ENCODE peak calls at places on chromosomes 4 and X, in eight cellular contexts. B, J, Y, G, Z, L, E and Q are unnamed samples.

GRCh38 chrX:107448625-107449468 is 605 bp upstream of the FRMPD3 start:
- DNase-seq in B (no peak), J (peak), Y (peak), G (no peak), Z (no peak), L (no peak), E (no peak), Q (no peak)

GRCh38 chrX:70042399-70043371 is 7.1 kb downstream of the AWAT2 start:
- DNase-seq in B (no peak), J (peak), Y (peak), G (no peak), Z (no peak), L (peak), E (no peak), Q (no peak)

GRCh38 chrX:51851507-51852085 is 41.8 kb upstream of the MAGED1 start:
- DNase-seq in B (no peak), J (no peak), Y (no peak), G (no peak), Z (no peak), L (no peak), E (no peak), Q (no peak)

GRCh38 chr4:19739101-19739651 is 512.5 kb upstream of the SLIT2 start:
- DNase-seq in B (no peak), J (no peak), Y (peak), G (peak), Z (no peak), L (peak), E (peak), Q (no peak)

GRCh38 chr4:39792529-39792928 is 94.6 kb downstream of the UBE2K start:
- DNase-seq in B (no peak), J (no peak), Y (no peak), G (no peak), Z (no peak), L (no peak), E (no peak), Q (no peak)

GRCh38 chr4:104941661-104942062 is 205.0 kb upstream of the TET2 start:
- DNase-seq in B (no peak), J (no peak), Y (no peak), G (no peak), Z (no peak), L (no peak), E (no peak), Q (no peak)

GRCh38 chrX:121245763-121246162 is 198.4 kb downstream of the GLUD2 start:
- DNase-seq in B (no peak), J (no peak), Y (no peak), G (no peak), Z (no peak), L (no peak), E (no peak), Q (no peak)

GRCh38 chrX:16628954-16629595 is 20.9 kb upstream of the S100G start:
- DNase-seq in B (no peak), J (no peak), Y (no peak), G (no peak), Z (no peak), L (no peak), E (no peak), Q (no peak)

GRCh38 chr4:88445252-88445651 is 11.7 kb upstream of the HERC5 start:
- DNase-seq in B (no peak), J (no peak), Y (no peak), G (no peak), Z (no peak), L (no peak), E (no peak), Q (no peak)

GRCh38 chr4:163331629-163332360 is 601 bp downstream of the NPY1R start:
- DNase-seq in B (no peak), J (peak), Y (peak), G (no peak), Z (no peak), L (peak), E (peak), Q (peak)

GRCh38 chrX:123085311-123085940 is 98.7 kb upstream of the GRIA3 start:
- DNase-seq in B (no peak), J (no peak), Y (no peak), G (peak), Z (no peak), L (no peak), E (no peak), Q (no peak)

GRCh38 chr4:41258783-41259182 is 2.1 kb downstream of the UCHL1 start:
- DNase-seq in B (no peak), J (peak), Y (peak), G (peak), Z (no peak), L (peak), E (peak), Q (peak)

GRCh38 chr4:5012477-5012876 is 6.8 kb downstream of the CYTL1 start:
- DNase-seq in B (no peak), J (no peak), Y (no peak), G (no peak), Z (no peak), L (no peak), E (no peak), Q (no peak)

GRCh38 chr4:4948370-4948769 is 70.9 kb downstream of the CYTL1 start:
- DNase-seq in B (no peak), J (no peak), Y (no peak), G (no peak), Z (no peak), L (no peak), E (no peak), Q (no peak)

GRCh38 chr4:170137466-170137865 is 47.7 kb upstream of the AADAT start:
- DNase-seq in B (no peak), J (no peak), Y (no peak), G (no peak), Z (no peak), L (no peak), E (no peak), Q (no peak)

GRCh38 chr4:167587361-167587760 is 353.1 kb upstream of the SPOCK3 start:
- DNase-seq in B (no peak), J (no peak), Y (no peak), G (no peak), Z (no peak), L (no peak), E (no peak), Q (no peak)

GRCh38 chrX:43805579-43805978 is 76.7 kb downstream of the MAOB start:
- DNase-seq in B (no peak), J (no peak), Y (peak), G (no peak), Z (no peak), L (peak), E (peak), Q (peak)

GRCh38 chrX:65035451-65035779 is 59.2 kb upstream of the ZC4H2 start:
- DNase-seq in B (no peak), J (peak), Y (peak), G (no peak), Z (no peak), L (peak), E (peak), Q (no peak)

GRCh38 chr4:121428721-121429120 is 47.9 kb upstream of the QRFPR start:
- DNase-seq in B (no peak), J (no peak), Y (peak), G (no peak), Z (no peak), L (peak), E (peak), Q (no peak)

GRCh38 chr4:157075811-157076577 is at the start of gene GLRB:
- DNase-seq in B (no peak), J (peak), Y (peak), G (peak), Z (no peak), L (no peak), E (peak), Q (peak)
- H3K4me3 ChIP-seq in B (peak), J (peak), Y (peak), G (peak), Z (peak), L (peak), E (peak), Q (no peak)

GRCh38 chrX:129984196-129984962 is 1.9 kb downstream of the BCORL1 start:
- DNase-seq in B (no peak), J (peak), Y (peak), G (peak), Z (no peak), L (no peak), E (no peak), Q (peak)
- H3K4me3 ChIP-seq in B (no peak), J (no peak), Y (peak), G (no peak), Z (no peak), L (peak), E (peak), Q (no peak)

DNA sequence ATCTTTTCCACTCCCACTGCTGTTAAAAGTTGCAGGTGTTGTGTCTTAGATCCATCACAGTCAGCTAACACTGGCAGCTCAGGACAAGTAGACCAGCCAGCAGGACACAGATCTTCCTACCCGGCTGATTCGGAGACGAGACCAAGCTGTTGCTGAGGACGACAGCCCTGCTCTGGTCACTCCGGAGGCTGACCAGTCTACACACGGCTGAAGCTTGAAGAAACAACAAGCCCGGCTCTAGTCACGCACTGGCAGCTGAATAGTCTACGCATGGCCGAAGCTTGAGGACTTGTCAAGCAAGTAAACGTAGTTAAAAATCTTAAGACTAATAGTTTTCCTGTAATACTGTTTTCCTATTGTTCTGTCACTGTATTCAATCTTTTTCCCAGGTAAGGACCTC is 1.8 kb downstream of the ACOX3 start:
- DNase-seq in B (no peak), J (no peak), Y (no peak), G (no peak), Z (no peak), L (no peak), E (peak), Q (no peak)
- H3K4me3 ChIP-seq in B (no peak), J (no peak), Y (no peak), G (no peak), Z (no peak), L (no peak), E (peak), Q (no peak)

GRCh38 chrX:131783555-131784338 is 239.4 kb upstream of the STK26 start:
- DNase-seq in B (no peak), J (no peak), Y (no peak), G (no peak), Z (no peak), L (peak), E (no peak), Q (no peak)
- H3K4me3 ChIP-seq in B (no peak), J (no peak), Y (no peak), G (no peak), Z (peak), L (no peak), E (no peak), Q (no peak)

DNA sequence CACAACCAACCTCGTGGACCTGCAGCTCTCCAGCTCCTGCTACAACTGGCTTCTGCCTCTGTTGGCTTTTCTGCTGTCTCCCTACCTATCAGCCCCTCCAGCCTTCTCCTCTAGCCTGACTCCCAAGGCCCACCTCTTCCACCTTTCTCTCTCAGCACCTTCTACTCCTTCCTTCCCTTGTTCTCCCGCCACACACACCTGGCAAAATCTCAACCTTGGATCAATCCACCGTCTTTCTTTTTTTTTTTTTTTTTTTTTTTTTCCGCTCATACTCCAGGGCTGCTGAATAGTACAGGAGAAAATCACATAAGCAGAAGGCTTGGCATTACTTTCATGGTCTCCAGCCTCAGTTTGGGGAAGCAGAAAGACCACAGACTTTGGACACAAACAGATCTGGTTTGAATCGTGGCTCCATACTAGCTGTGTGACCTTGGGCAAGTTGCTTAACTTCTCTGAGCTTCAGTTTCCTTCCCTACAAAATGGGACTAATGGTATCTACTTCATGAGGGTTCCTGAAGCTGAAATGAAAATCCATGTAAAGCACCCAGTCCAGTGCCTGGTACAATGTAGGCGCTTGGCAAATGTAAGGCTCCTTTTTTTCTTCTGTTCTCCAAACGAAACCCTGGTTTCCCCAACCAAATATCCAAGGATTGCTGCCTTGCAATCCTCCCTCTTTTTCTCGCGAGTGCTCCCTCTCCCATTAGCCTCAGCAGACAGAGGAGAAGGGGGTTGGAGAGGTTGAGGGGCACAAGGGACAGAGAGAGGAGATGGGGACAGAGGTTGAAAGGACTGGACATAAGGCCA is 1.7 kb downstream of the FGD1 start:
- DNase-seq in B (no peak), J (no peak), Y (peak), G (peak), Z (no peak), L (no peak), E (peak), Q (no peak)
- H3K4me3 ChIP-seq in B (peak), J (peak), Y (peak), G (peak), Z (peak), L (peak), E (peak), Q (no peak)

GRCh38 chr4:94446386-94446785 is 5.4 kb upstream of the PDLIM5 start:
- DNase-seq in B (no peak), J (no peak), Y (peak), G (no peak), Z (no peak), L (peak), E (peak), Q (no peak)

GRCh38 chr4:94439606-94440005 is 12.1 kb upstream of the PDLIM5 start:
- DNase-seq in B (no peak), J (no peak), Y (no peak), G (no peak), Z (no peak), L (no peak), E (no peak), Q (no peak)

GRCh38 chr4:94441838-94442237 is 9.9 kb upstream of the PDLIM5 start:
- DNase-seq in B (no peak), J (no peak), Y (no peak), G (no peak), Z (no peak), L (no peak), E (no peak), Q (no peak)

GRCh38 chr4:94444771-94445170 is 7.0 kb upstream of the PDLIM5 start:
- DNase-seq in B (no peak), J (no peak), Y (peak), G (no peak), Z (no peak), L (peak), E (no peak), Q (no peak)

DNA sequence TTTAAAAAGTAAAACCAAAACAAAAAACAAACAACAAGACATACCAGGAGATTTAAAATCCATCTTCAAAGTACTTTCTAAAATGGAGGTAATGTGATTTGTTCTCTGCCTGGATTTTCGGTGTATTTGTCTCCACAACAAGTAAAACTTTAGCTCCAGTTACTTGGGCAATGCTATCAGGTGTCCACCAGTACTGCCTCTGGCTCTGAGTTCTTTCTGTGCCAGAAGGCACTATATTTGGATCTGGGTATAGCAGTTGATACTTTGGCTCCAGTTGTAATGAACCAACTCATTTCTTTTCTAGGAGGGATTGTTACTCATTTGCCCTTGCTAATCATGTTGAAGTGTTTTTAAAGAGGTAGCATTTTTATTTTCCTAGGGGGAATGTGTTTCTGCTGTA is 9.5 kb upstream of the PDLIM5 start:
- DNase-seq in B (no peak), J (no peak), Y (no peak), G (no peak), Z (no peak), L (no peak), E (no peak), Q (no peak)
- H3K4me3 ChIP-seq in B (no peak), J (no peak), Y (no peak), G (no peak), Z (no peak), L (no peak), E (no peak), Q (no peak)

DNA sequence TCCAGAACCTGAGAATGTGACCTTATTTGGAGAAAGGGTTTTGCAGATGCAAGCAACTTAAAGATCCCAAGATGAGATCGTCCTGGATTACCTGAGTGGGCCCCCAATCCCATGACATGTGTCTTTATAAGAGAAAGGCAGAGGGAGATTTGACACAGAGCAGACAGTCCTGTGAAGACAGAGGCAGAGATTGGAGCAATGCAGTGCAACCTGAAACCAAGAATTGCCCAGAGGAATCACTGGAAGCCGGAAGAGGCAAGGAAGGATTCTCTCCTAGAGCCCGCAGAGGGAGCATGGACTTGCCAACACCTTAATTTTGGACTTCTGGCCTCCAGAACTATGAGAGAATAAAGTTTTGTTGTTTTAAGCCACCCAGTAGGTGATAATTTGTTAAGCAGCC is 171.6 kb downstream of the SMIM20 start:
- DNase-seq in B (no peak), J (no peak), Y (no peak), G (no peak), Z (no peak), L (no peak), E (no peak), Q (no peak)
- H3K4me3 ChIP-seq in B (no peak), J (no peak), Y (no peak), G (no peak), Z (no peak), L (no peak), E (no peak), Q (no peak)